ENCODE peak calls at places on chromosomes 12 and 14, in seven cellular contexts. T, Q, J, A, B, M and P are unnamed samples. For H3K36me3 and H3K27me3, the result is how much of the 10 kb centered on the place peaks cover.

GRCh38 chr12:124424516-124424905 is 129.6 kb downstream of the RFLNA start:
- DNase-seq in T (no peak), Q (no peak), J (no peak), A (no peak), B (no peak), M (no peak), P (no peak)

GRCh38 chr14:105999361-106000028 is 473.1 kb downstream of the TMEM121 start:
- DNase-seq in T (no peak), Q (no peak), J (peak), A (peak), B (peak), M (no peak), P (peak)

GRCh38 chr12:119949594-119949993 is 39.4 kb upstream of the BICDL1 start:
- DNase-seq in T (no peak), Q (no peak), J (no peak), A (no peak), B (no peak), M (no peak), P (no peak)

GRCh38 chr12:51521554-51522276 is 69.3 kb upstream of the SCN8A start:
- DNase-seq in T (no peak), Q (no peak), J (no peak), A (no peak), B (no peak), M (no peak), P (no peak)

GRCh38 chr14:96408608-96409007 is 16.7 kb downstream of the AK7 start:
- DNase-seq in T (no peak), Q (no peak), J (no peak), A (no peak), B (no peak), M (no peak), P (no peak)

GRCh38 chr14:20802341-20803084 is at the start of gene RNASE1:
- DNase-seq in T (no peak), Q (peak), J (peak), A (no peak), B (peak), M (peak), P (no peak)

GRCh38 chr12:2324375-2324774 is 271.6 kb downstream of the CACNA1C start:
- DNase-seq in T (no peak), Q (no peak), J (no peak), A (no peak), B (peak), M (peak), P (peak)

GRCh38 chr12:81167694-81168093 is 89.8 kb downstream of the ACSS3 start:
- DNase-seq in T (no peak), Q (no peak), J (no peak), A (no peak), B (no peak), M (no peak), P (no peak)

GRCh38 chr12:52202361-52203078 is 10.7 kb upstream of the KRT80 start:
- DNase-seq in T (no peak), Q (peak), J (peak), A (no peak), B (no peak), M (peak), P (no peak)

GRCh38 chr12:53443955-53444354 is 2.4 kb downstream of the PRR13 start:
- DNase-seq in T (no peak), Q (no peak), J (no peak), A (no peak), B (peak), M (no peak), P (no peak)

GRCh38 chr14:61174395-61175386 is 106.4 kb downstream of the TMEM30B start:
- DNase-seq in T (no peak), Q (no peak), J (no peak), A (no peak), B (no peak), M (no peak), P (no peak)

GRCh38 chr12:10901427-10901826 is 7.9 kb downstream of the TAS2R13 start:
- DNase-seq in T (no peak), Q (no peak), J (no peak), A (no peak), B (no peak), M (no peak), P (no peak)

GRCh38 chr14:54687750-54688119 is 120.8 kb downstream of the SAMD4A start:
- DNase-seq in T (no peak), Q (no peak), J (peak), A (no peak), B (no peak), M (no peak), P (peak)

GRCh38 chr14:71354801-71355200 is 447.5 kb downstream of the PCNX1 start:
- DNase-seq in T (no peak), Q (no peak), J (no peak), A (no peak), B (no peak), M (no peak), P (no peak)

GRCh38 chr12:93722757-93723567 is 45.8 kb downstream of the CRADD start:
- DNase-seq in T (no peak), Q (no peak), J (no peak), A (no peak), B (peak), M (no peak), P (no peak)

GRCh38 chr14:55454264-55455151 is 14.1 kb upstream of the TBPL2 start:
- DNase-seq in T (peak), Q (no peak), J (no peak), A (no peak), B (peak), M (peak), P (no peak)

GRCh38 chr12:95922231-95922630 is 20.2 kb downstream of the CCDC38 start:
- DNase-seq in T (no peak), Q (no peak), J (no peak), A (no peak), B (no peak), M (no peak), P (no peak)

GRCh38 chr12:116718578-116719454 is 19.1 kb downstream of the SPRING1 start:
- DNase-seq in T (no peak), Q (no peak), J (no peak), A (no peak), B (no peak), M (no peak), P (no peak)

GRCh38 chr12:69513297-69513696 is 43.1 kb downstream of the FRS2 start:
- DNase-seq in T (no peak), Q (no peak), J (no peak), A (no peak), B (no peak), M (no peak), P (no peak)

GRCh38 chr14:90717916-90718315 is 98.3 kb downstream of the TTC7B start:
- DNase-seq in T (no peak), Q (no peak), J (no peak), A (no peak), B (no peak), M (no peak), P (no peak)

GRCh38 chr14:70924521-70924920 is 17.3 kb downstream of the PCNX1 start:
- DNase-seq in T (no peak), Q (no peak), J (no peak), A (no peak), B (no peak), M (no peak), P (no peak)

GRCh38 chr14:50605776-50606175 is 45.8 kb downstream of the ATL1 start:
- DNase-seq in T (no peak), Q (no peak), J (no peak), A (no peak), B (no peak), M (no peak), P (no peak)

GRCh38 chr12:92133795-92134637 is 11.6 kb downstream of the BTG1 start:
- DNase-seq in T (no peak), Q (no peak), J (no peak), A (no peak), B (no peak), M (no peak), P (no peak)

GRCh38 chr12:31620311-31620710 is 29.4 kb upstream of the DENND5B start:
- DNase-seq in T (no peak), Q (no peak), J (no peak), A (no peak), B (no peak), M (no peak), P (no peak)

GRCh38 chr14:20493634-20494033 is 11.7 kb upstream of the RNASE10 start:
- DNase-seq in T (no peak), Q (no peak), J (no peak), A (no peak), B (no peak), M (no peak), P (no peak)

GRCh38 chr14:89349196-89350008 is 67.6 kb downstream of the FOXN3 start:
- DNase-seq in T (peak), Q (no peak), J (no peak), A (no peak), B (peak), M (peak), P (peak)

GRCh38 chr14:99246536-99247083 is 25.4 kb downstream of the BCL11B start:
- DNase-seq in T (no peak), Q (no peak), J (no peak), A (peak), B (no peak), M (no peak), P (no peak)

GRCh38 chr12:94057262-94058151 is 90.9 kb upstream of the PLXNC1 start:
- DNase-seq in T (no peak), Q (no peak), J (no peak), A (no peak), B (no peak), M (no peak), P (no peak)

GRCh38 chr12:76346236-76346635 is 2.0 kb downstream of the BBS10 start:
- DNase-seq in T (no peak), Q (no peak), J (no peak), A (no peak), B (no peak), M (no peak), P (no peak)

GRCh38 chr14:31070431-31070830 is 44.3 kb upstream of the STRN3 start:
- DNase-seq in T (no peak), Q (no peak), J (no peak), A (no peak), B (no peak), M (no peak), P (no peak)

GRCh38 chr14:21268612-21269251 is 510 bp downstream of the HNRNPC start:
- DNase-seq in T (no peak), Q (no peak), J (no peak), A (no peak), B (peak), M (no peak), P (no peak)

GRCh38 chr14:95431199-95432145 is 85.0 kb downstream of the SYNE3 start:
- DNase-seq in T (no peak), Q (no peak), J (no peak), A (no peak), B (no peak), M (no peak), P (no peak)

GRCh38 chr12:108649668-108650067 is 16.0 kb upstream of the SELPLG start:
- DNase-seq in T (no peak), Q (no peak), J (no peak), A (no peak), B (no peak), M (no peak), P (no peak)

GRCh38 chr12:75526655-75527511 is 15.5 kb upstream of the KRR1 start:
- DNase-seq in T (no peak), Q (no peak), J (no peak), A (no peak), B (no peak), M (peak), P (no peak)

GRCh38 chr12:125453751-125454150 is 388.5 kb downstream of the AACS start:
- DNase-seq in T (no peak), Q (no peak), J (no peak), A (no peak), B (no peak), M (no peak), P (no peak)

GRCh38 chr12:27801630-27802029 is 21.6 kb upstream of the MANSC4 start:
- DNase-seq in T (no peak), Q (no peak), J (no peak), A (no peak), B (no peak), M (no peak), P (no peak)

GRCh38 chr14:103728721-103729120 is 13.1 kb downstream of the ZFYVE21 start:
- DNase-seq in T (no peak), Q (no peak), J (no peak), A (no peak), B (peak), M (no peak), P (peak)
- TF ChIP-seq CTCF in T (no peak), Q (no peak), J (no peak), A (no peak), B (no peak), M (no peak), P (no peak)

DNA sequence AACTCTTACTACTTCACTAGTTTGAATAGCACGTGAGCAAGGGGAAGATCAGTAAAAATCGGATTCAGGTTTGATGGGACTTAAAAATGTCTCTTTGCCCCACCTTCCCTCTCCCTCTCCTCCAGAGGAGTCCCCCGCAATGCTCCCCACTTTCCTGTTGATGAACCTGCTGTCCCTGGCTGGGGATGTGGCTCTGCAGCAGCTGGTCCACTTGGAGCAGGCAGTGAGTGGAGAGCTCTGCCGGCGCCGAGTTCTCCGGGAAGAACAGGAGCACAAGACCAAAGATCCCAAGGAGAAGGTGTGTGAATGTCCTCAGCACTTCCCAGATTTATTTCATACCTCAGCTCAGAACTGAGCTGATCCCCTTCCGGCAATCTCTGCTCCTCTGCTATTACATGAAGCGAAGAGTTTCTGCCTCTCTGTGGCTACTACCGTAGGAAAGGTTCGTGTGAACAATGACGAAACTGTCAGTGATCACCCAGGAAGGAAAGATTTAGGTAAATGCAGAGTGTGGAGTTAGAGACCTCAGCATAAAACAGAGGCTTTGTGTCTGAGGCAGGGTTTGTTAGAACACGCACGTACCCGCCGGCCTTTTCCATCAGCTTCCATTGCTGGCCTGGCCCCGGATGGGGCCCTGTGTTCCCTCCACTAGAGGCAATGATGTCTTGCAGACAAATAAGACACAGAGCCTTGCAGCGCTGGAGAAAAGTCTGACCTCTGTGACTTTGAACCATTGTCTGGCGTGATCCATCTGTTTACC is 7.4 kb upstream of the GAPDH start:
- DNase-seq in T (no peak), Q (no peak), J (no peak), A (no peak), B (no peak), M (no peak), P (no peak)
- H3K36me3 ChIP-seq in T (under half), Q (half or more), J (half or more), A (half or more), B (half or more), M (under half), P (under half)

GRCh38 chr12:112848338-112848715 is 56.8 kb downstream of the RPH3A start:
- DNase-seq in T (no peak), Q (no peak), J (no peak), A (no peak), B (no peak), M (no peak), P (no peak)
- H3K27me3 ChIP-seq in T (under half), Q (under half), J (half or more), A (under half), B (half or more), M (under half), P (under half)

GRCh38 chr12:131912526-131913274 is 16.4 kb upstream of the PUS1 start:
- DNase-seq in T (peak), Q (peak), J (peak), A (no peak), B (peak), M (peak), P (peak)
- TF ChIP-seq CTCF in T (no peak), Q (no peak), J (no peak), A (no peak), B (no peak), M (no peak), P (no peak)

DNA sequence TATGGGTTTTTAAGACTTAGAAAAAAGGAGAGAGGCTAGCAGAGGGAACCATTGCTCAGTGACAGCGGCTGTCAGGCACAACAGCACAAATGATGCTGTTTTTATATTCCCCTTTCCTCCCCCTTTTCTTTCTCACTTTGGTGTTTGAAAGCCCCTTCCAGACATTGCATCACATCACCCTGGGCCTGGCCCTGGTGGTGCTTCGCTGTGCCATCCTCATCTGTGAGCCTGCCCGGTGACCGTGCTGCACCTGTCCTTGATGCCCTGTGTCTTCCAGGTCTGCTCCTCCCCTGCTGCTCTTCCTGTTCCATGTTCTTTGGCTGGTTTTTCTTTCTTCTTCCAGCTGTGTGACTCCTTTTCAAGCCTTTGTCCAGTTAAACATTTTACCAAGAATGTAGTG is 24.8 kb downstream of the KLC1 start:
- DNase-seq in T (no peak), Q (no peak), J (no peak), A (no peak), B (no peak), M (no peak), P (no peak)
- H3K36me3 ChIP-seq in T (under half), Q (under half), J (under half), A (under half), B (under half), M (under half), P (under half)

GRCh38 chr14:36442824-36443241 is 77.2 kb downstream of the NKX2-1 start:
- DNase-seq in T (no peak), Q (no peak), J (no peak), A (no peak), B (no peak), M (no peak), P (no peak)
- H3K27me3 ChIP-seq in T (under half), Q (under half), J (half or more), A (under half), B (under half), M (under half), P (under half)

DNA sequence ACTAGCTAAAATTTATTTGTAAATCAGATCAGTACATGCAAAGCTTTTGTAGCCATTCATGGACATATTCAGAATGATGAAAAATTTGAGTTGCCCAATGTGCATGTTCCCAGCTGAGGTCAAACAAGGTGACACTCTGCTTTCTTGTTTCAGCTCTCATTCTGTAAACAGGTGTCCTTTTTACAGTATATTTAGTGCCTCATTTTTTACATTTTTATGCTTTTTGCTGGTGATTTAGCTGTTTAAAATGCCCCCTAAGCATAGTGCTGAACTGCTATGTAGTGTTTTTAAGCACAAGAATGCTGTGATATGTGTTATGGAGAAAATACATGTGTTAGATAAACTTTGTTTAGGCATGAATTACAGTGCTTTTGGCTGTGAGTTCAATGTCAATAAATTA is 76.4 kb downstream of the MIA2 start:
- DNase-seq in T (no peak), Q (no peak), J (no peak), A (no peak), B (no peak), M (no peak), P (no peak)
- TF ChIP-seq CTCF in T (no peak), Q (no peak), J (no peak), A (no peak), B (no peak), M (no peak), P (no peak)